ENCODE peak calls at places on chromosomes 3 and 15, in six cellular contexts. J is Karpas-422, U is T-helper 9 cell, A is HepG2, C is progenitor cell of endocrine pancreas, H is body of pancreas. I is an unnamed sample.

GRCh38 chr15:48001393-48002059 is 119.3 kb upstream of the SLC24A5 start:
- DNase-seq in C (no peak), U (no peak), J (no peak), A (no peak), H (no peak), I (no peak)

GRCh38 chr3:38755130-38755529 is 60.9 kb downstream of the SCN10A start:
- DNase-seq in C (no peak), J (no peak), A (no peak), U (no peak), H (no peak), I (peak)

GRCh38 chr3:73549071-73549600 is 75.6 kb downstream of the PDZRN3 start:
- DNase-seq in J (no peak), U (no peak), H (peak), A (no peak), C (no peak), I (no peak)

GRCh38 chr15:89368566-89369223 is 34.1 kb upstream of the POLG start:
- DNase-seq in A (no peak), U (no peak), H (no peak), C (no peak), J (no peak), I (no peak)

GRCh38 chr3:9749663-9750555 is at the start of gene OGG1:
- DNase-seq in C (peak), U (peak), J (peak), A (peak), H (peak), I (peak)

GRCh38 chr15:55649058-55649423 is 60.9 kb upstream of the PYGO1 start:
- DNase-seq in A (no peak), H (no peak), U (no peak), C (no peak), J (no peak), I (no peak)

GRCh38 chr3:120101624-120102023 is 7.4 kb upstream of the GSK3B start:
- DNase-seq in H (no peak), J (no peak), C (no peak), U (no peak), A (no peak), I (no peak)

GRCh38 chr3:38112378-38112761 is 24.6 kb downstream of the ACAA1 start:
- DNase-seq in C (no peak), U (no peak), H (peak), J (no peak), A (no peak), I (no peak)

GRCh38 chr3:120469440-120470415 is 18.9 kb upstream of the FSTL1 start:
- DNase-seq in A (no peak), C (no peak), U (no peak), J (no peak), H (no peak), I (peak)

GRCh38 chr3:8560608-8561007 is 59.0 kb downstream of the LMCD1 start:
- DNase-seq in H (no peak), U (no peak), J (no peak), C (no peak), A (no peak), I (no peak)

GRCh38 chr3:154170300-154170699 is 49.1 kb downstream of the ARHGEF26 start:
- DNase-seq in H (no peak), C (no peak), J (no peak), U (no peak), A (peak), I (no peak)

GRCh38 chr15:99010743-99011142 is 3.2 kb upstream of the PGPEP1L start:
- DNase-seq in C (no peak), H (no peak), U (no peak), A (no peak), J (no peak), I (no peak)

GRCh38 chr3:56862352-56863062 is 60.8 kb upstream of the ARHGEF3 start:
- DNase-seq in A (peak), J (no peak), U (no peak), C (no peak), H (no peak), I (no peak)

GRCh38 chr3:39064646-39065045 is 12.8 kb downstream of the WDR48 start:
- DNase-seq in A (no peak), C (no peak), J (no peak), U (no peak), H (no peak), I (no peak)

I was measured in T47D.